ENCODE peak calls at places on chromosomes 2 and 18, in four cellular contexts. I is H1, U is fibroblast of lung, P is PC-3. Y is an unnamed sample.

GRCh38 chr2:74864728-74865722 is 31.1 kb downstream of the HK2 start:
- DNase-seq in U (no peak), P (peak; percentile 41), I (no peak), Y (peak; percentile 50)

GRCh38 chr18:75130591-75131274 is 78.2 kb downstream of the PTGR3 start:
- DNase-seq in P (peak; percentile 20), U (peak; percentile 36), I (peak; percentile 23), Y (no peak)

GRCh38 chr2:59174536-59175243 is 933.6 kb upstream of the FANCL start:
- DNase-seq in P (no peak), I (no peak), U (no peak), Y (no peak)

GRCh38 chr2:30272761-30273573 is 41.6 kb downstream of the LBH start:
- DNase-seq in P (peak; percentile 76), U (peak; percentile 43), I (no peak), Y (no peak)

GRCh38 chr18:5295231-5295920 is at the start of gene ZBTB14:
- DNase-seq in U (peak; percentile 58), P (peak; percentile 67), I (peak; percentile 65), Y (peak; percentile 63)

GRCh38 chr18:10400534-10400933 is 53.9 kb upstream of the APCDD1 start:
- DNase-seq in U (no peak), I (no peak), P (no peak), Y (no peak)

GRCh38 chr2:43086451-43087221 is 139.8 kb downstream of the ZFP36L2 start:
- DNase-seq in U (peak; percentile 100), P (peak; percentile 97), I (no peak), Y (peak; percentile 76)

GRCh38 chr2:30339071-30339470 is 107.7 kb downstream of the LBH start:
- DNase-seq in P (no peak), U (no peak), I (no peak), Y (no peak)

GRCh38 chr2:100408941-100409340 is 8.5 kb downstream of the CHST10 start:
- DNase-seq in U (no peak), P (no peak), I (no peak), Y (no peak)

GRCh38 chr2:39948016-39948719 is 169.1 kb upstream of the THUMPD2 start:
- DNase-seq in I (no peak), P (peak; percentile 32), U (peak; percentile 24), Y (no peak)

GRCh38 chr2:217402622-217403383 is 542.9 kb upstream of the TNP1 start:
- DNase-seq in I (no peak), P (peak; percentile 68), U (peak; percentile 73), Y (peak; percentile 61)

GRCh38 chr2:54570925-54571694 is 115.0 kb downstream of the SPTBN1 start:
- DNase-seq in U (peak; percentile 88), I (no peak), P (peak; percentile 95), Y (peak; percentile 37)

GRCh38 chr18:11407900-11408299 is 201.5 kb upstream of the SLC35G4 start:
- DNase-seq in I (no peak), P (no peak), U (peak; percentile 11), Y (no peak)

GRCh38 chr18:7415081-7415894 is 151.8 kb upstream of the PTPRM start:
- DNase-seq in P (no peak), U (no peak), I (no peak), Y (no peak)

GRCh38 chr18:58604301-58604700 is 24.6 kb downstream of the ALPK2 start:
- DNase-seq in I (no peak), P (no peak), U (no peak), Y (no peak)

GRCh38 chr2:191202881-191203397 is 42.3 kb upstream of the MYO1B start:
- DNase-seq in I (no peak), U (peak; percentile 40), P (no peak), Y (no peak)

GRCh38 chr2:8577573-8577972 is 104.3 kb upstream of the ID2 start:
- DNase-seq in U (no peak), I (no peak), P (no peak), Y (no peak)

GRCh38 chr2:201909348-201909747 is 103.0 kb downstream of the CDK15 start:
- DNase-seq in P (peak; percentile 34), U (peak; percentile 80), I (no peak), Y (no peak)

GRCh38 chr18:28045176-28045810 is 131.6 kb downstream of the CDH2 start:
- DNase-seq in I (no peak), P (peak; percentile 30), U (peak; percentile 24), Y (no peak)

GRCh38 chr2:11904029-11904428 is 157.6 kb downstream of the LPIN1 start:
- DNase-seq in U (no peak), P (no peak), I (no peak), Y (no peak)

GRCh38 chr2:196149926-196150325 is 21.5 kb downstream of the STK17B start:
- DNase-seq in U (no peak), I (no peak), P (no peak), Y (no peak)

GRCh38 chr2:229205704-229206103 is 65.4 kb downstream of the PID1 start:
- DNase-seq in U (peak; percentile 49), I (no peak), P (no peak), Y (no peak)

GRCh38 chr2:28366496-28367282 is 26.0 kb upstream of the FOSL2 start:
- DNase-seq in I (no peak), P (peak; percentile 15), U (peak; percentile 62), Y (no peak)

GRCh38 chr2:145623136-145623535 is 1103.2 kb upstream of the ZEB2 start:
- DNase-seq in U (peak; percentile 62), P (peak; percentile 97), I (no peak), Y (no peak)

GRCh38 chr18:47075098-47075883 is 39.9 kb upstream of the ELOA2 start:
- DNase-seq in U (no peak), P (peak; percentile 63), I (no peak), Y (no peak)

GRCh38 chr18:2337552-2338141 is 233.7 kb downstream of the METTL4 start:
- DNase-seq in P (peak; percentile 79), U (peak; percentile 50), I (peak; percentile 67), Y (no peak)

GRCh38 chr2:129857200-129857599 is 122.3 kb upstream of the RAB6C start:
- DNase-seq in U (no peak), P (no peak), I (no peak), Y (no peak)

GRCh38 chr2:68767031-68767961 is 32.7 kb downstream of the ARHGAP25 start:
- DNase-seq in U (no peak), P (no peak), I (no peak), Y (no peak)

GRCh38 chr2:68764041-68764780 is 29.6 kb downstream of the ARHGAP25 start:
- DNase-seq in U (peak; percentile 40), I (no peak), P (no peak), Y (no peak)

GRCh38 chr2:68764781-68765385 is 30.3 kb downstream of the ARHGAP25 start:
- DNase-seq in U (peak; percentile 60), P (no peak), I (no peak), Y (no peak)

GRCh38 chr2:68766378-68766845 is 31.8 kb downstream of the ARHGAP25 start:
- DNase-seq in I (no peak), U (peak; percentile 58), P (no peak), Y (peak; percentile 65)

DNA sequence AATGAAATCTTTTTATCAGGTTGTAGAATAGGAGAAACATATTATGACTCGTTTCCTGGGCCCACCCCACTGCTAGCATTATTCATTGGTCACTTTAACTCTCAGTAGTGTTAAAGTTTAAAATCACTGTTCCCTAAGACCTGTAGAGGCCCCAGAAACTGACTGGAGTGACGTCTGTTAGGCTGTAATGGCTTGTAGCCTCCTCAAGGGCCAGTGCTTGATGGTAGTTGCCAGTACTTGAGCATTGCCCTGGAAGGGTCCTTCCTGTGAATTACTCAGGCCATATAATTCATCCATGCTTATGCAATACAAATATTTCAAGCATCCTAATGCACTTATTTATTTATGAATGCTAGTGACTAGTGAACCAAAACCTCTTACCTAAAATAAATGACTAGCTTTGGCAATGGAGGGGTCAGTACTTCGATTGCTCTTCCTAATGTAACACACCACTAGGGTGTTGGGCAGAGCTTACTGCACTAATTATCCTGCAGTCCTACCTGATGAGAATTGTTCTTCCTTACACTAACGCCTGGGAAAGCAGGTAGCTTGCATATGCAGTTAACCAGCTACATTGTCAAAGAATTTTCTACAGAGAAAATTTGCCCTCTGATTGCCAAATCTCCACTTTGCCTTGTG is 31.2 kb downstream of the ARHGAP25 start:
- DNase-seq in U (peak; percentile 49), P (no peak), I (no peak), Y (no peak)
- TF ChIP-seq CTCF in U (no peak), P (no peak), I (no peak), Y (no peak)

DNA sequence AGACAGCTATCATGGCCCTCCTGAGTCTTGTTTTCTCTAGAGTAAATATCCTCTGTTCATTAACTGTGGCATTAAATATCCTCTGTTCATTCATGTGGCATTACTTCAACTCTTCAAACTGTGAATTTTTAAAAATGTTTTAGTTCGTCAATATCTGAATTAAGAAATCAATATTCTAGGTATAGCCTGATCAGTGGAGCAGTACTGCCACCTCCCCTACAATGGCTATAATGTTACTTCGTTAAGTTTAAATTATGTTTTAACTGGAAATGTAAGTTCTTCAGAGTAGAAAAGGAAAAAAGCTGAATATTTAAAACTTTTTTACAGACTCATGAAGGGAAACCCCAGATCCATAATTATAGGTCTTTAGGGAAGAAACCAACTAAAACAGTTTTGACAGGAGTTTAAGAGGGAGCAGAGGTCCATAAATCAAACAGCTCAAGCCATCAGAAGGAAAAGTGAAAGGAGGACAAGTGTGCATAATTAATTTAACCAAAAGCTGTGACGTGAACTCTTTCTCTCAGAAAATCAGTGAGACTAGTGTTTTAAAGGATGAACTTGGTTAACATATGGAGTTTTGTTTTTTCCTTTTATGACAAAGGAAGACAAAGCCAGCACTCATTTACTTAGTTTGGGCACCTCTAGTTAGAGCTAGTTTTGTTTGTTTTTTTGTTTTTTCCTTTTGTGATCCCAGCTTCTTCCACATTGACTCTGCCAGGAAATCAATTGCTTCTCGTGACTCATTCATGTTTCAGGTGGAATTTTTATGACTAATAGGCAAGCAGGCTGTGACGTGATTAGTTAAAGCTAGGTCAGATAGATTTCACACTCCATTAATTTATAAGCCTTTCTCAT is 44.9 kb downstream of the RBBP8 start:
- DNase-seq in I (no peak), P (peak; percentile 83), U (peak; percentile 84), Y (no peak)
- TF ChIP-seq CTCF in I (no peak), P (no peak), U (no peak), Y (no peak)

GRCh38 chr2:63300835-63301234 is 250.2 kb downstream of the OTX1 start:
- DNase-seq in I (no peak), U (no peak), P (peak; percentile 15), Y (no peak)
- TF ChIP-seq CTCF in I (peak; percentile 50), U (no peak), P (peak; percentile 48), Y (no peak)

GRCh38 chr2:117983040-117983439 is 30.8 kb downstream of the CCDC93 start:
- DNase-seq in I (no peak), P (peak; percentile 25), U (no peak), Y (no peak)

GRCh38 chr2:117984208-117984607 is 29.7 kb downstream of the CCDC93 start:
- DNase-seq in U (no peak), I (no peak), P (no peak), Y (no peak)

GRCh38 chr2:117980783-117981676 is 32.8 kb downstream of the CCDC93 start:
- DNase-seq in U (peak; percentile 91), P (peak; percentile 89), I (no peak), Y (no peak)

GRCh38 chr2:117981810-117982209 is 32.1 kb downstream of the CCDC93 start:
- DNase-seq in U (no peak), P (peak; percentile 21), I (no peak), Y (no peak)

DNA sequence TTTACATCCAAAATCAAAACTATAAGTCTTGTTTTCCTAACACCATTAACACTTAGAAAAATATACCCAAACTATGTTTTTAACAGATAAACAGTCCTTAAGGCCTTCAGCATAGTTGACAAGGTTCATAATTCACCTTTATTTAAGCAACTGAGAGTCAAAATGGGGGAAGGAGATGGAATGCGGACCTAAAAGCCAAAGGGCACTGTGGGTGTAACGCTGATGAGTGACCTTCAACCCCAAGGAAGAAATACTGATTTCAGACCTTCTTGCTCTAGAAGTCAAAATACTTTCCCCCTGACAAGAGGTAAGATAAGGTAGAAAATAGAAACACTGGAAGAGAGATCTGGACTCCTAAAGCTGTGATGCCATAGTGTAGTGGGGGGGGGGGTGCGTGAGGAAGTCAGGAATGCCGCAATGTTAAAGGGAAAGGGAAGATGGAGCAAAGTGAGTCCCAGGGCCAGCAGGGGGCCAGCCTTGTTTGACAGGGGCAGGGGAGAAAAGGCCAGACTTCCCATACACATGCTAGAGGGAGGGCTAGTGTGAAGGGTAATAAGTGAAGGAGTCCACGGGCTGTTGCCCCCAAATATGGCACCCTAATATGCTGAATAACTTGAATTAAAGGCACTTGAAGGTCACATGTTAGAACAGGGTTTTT is 31.4 kb downstream of the CCDC93 start:
- DNase-seq in I (peak; percentile 48), P (no peak), U (no peak), Y (no peak)
- TF ChIP-seq CTCF in I (peak; percentile 9), P (no peak), U (no peak), Y (no peak)